ENCODE peak calls at places on chromosome 16, in eight cellular contexts. V, C, T, K, N, Z, M and E are unnamed samples. For H3K9me3, the result is how much of the 10 kb centered on the place peaks cover.

GRCh38 chr16:13492046-13492445 is 427.9 kb upstream of the ERCC4 start:
- DNase-seq in N (no peak), C (no peak), Z (no peak), V (no peak), M (no peak), T (no peak), K (no peak), E (no peak)

GRCh38 chr16:785563-786535 is 2.3 kb downstream of the RPUSD1 start:
- DNase-seq in C (peak), Z (peak), T (no peak), V (peak), M (peak), K (peak), N (no peak), E (no peak)

GRCh38 chr16:73240928-73241327 is 193.0 kb upstream of the ZFHX3 start:
- DNase-seq in V (no peak), M (no peak), N (no peak), T (no peak), Z (no peak), C (no peak), K (no peak), E (no peak)

GRCh38 chr16:50269061-50269705 is 2.8 kb downstream of the ADCY7 start:
- DNase-seq in T (no peak), K (no peak), Z (no peak), N (peak), C (no peak), V (peak), M (no peak), E (no peak)

GRCh38 chr16:81945665-81946064 is 65.6 kb downstream of the SDR42E1 start:
- DNase-seq in N (no peak), K (no peak), C (no peak), T (no peak), Z (no peak), M (no peak), V (no peak), E (no peak)

GRCh38 chr16:18855196-18855595 is 53.8 kb upstream of the ARL6IP1 start:
- DNase-seq in V (no peak), T (no peak), M (no peak), K (no peak), Z (no peak), C (no peak), N (no peak), E (no peak)

GRCh38 chr16:85611455-85612190 is 1.5 kb upstream of the GSE1 start:
- DNase-seq in K (peak), Z (peak), T (peak), N (peak), C (peak), V (peak), M (peak), E (no peak)

GRCh38 chr16:1057252-1057932 is 15.2 kb upstream of the SSTR5 start:
- DNase-seq in M (peak), V (no peak), K (peak), N (no peak), Z (no peak), T (no peak), C (no peak), E (no peak)

GRCh38 chr16:63346000-63346399 is 1309.8 kb upstream of the CDH8 start:
- DNase-seq in T (no peak), Z (no peak), K (no peak), N (no peak), C (no peak), M (no peak), V (no peak), E (no peak)

GRCh38 chr16:55249936-55250335 is 74.1 kb upstream of the IRX6 start:
- DNase-seq in T (no peak), C (no peak), Z (no peak), N (no peak), K (no peak), V (no peak), M (no peak), E (no peak)

GRCh38 chr16:3087243-3087791 is 11.8 kb downstream of the ZSCAN10 start:
- DNase-seq in M (no peak), K (no peak), Z (no peak), N (no peak), T (no peak), C (peak), V (no peak), E (no peak)
- TF ChIP-seq CTCF in M (peak), K (no peak), Z (no peak), N (no peak), T (peak), C (no peak), V (no peak), E (no peak)

GRCh38 chr16:4337540-4338088 is 13.5 kb downstream of the PAM16 start:
- DNase-seq in V (no peak), Z (no peak), K (no peak), M (no peak), T (no peak), C (no peak), N (no peak), E (no peak)
- TF ChIP-seq POLR2A in V (no peak), Z (no peak), K (no peak), M (no peak), T (no peak), C (no peak), N (no peak), E (no peak)

GRCh38 chr16:61946019-61946418 is 90.2 kb downstream of the CDH8 start:
- DNase-seq in C (no peak), M (no peak), K (no peak), Z (no peak), N (no peak), V (no peak), T (no peak), E (no peak)
- H3K9me3 ChIP-seq in C (under half), M (under half), K (under half), Z (under half), N (under half), V (under half), T (under half), E (under half)

GRCh38 chr16:72197556-72197955 is 25.6 kb upstream of the PMFBP1 start:
- DNase-seq in V (no peak), T (no peak), N (no peak), K (no peak), M (no peak), C (no peak), Z (no peak), E (no peak)

GRCh38 chr16:72191551-72191950 is 19.6 kb upstream of the PMFBP1 start:
- DNase-seq in N (no peak), Z (no peak), K (no peak), V (peak), C (no peak), M (no peak), T (no peak), E (no peak)

GRCh38 chr16:72198641-72199250 is 26.8 kb upstream of the PMFBP1 start:
- DNase-seq in V (no peak), K (no peak), T (no peak), Z (no peak), C (no peak), N (no peak), M (no peak), E (no peak)

GRCh38 chr16:72198021-72198420 is 26.1 kb upstream of the PMFBP1 start:
- DNase-seq in V (peak), N (no peak), M (no peak), Z (no peak), K (peak), T (no peak), C (no peak), E (no peak)

DNA sequence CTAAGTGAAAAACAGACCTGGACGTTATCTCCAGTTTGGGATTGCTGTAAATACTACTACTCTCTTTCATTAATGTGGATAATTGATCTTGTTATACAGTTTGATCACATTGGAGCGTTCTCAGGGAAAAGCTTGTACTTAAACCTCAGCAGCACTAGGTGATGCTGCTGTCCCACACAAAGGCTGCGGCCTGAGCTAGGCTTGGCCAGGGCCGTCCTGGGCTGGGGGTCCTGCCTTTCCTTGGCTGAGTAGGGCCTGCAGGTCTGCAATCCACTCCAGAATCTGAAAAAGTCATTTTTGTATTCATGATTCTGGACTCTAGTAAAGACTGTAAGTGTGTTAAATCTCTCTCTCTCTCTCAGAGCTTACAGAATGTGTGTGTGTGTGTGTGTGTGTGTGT is 23.7 kb upstream of the PMFBP1 start:
- DNase-seq in T (no peak), Z (no peak), N (no peak), C (no peak), V (no peak), K (no peak), M (no peak), E (no peak)
- TF ChIP-seq CTCF in T (peak), Z (no peak), N (no peak), C (no peak), V (no peak), K (no peak), M (no peak), E (no peak)

GRCh38 chr16:30406911-30407793 is at the start of gene ZNF771:
- DNase-seq in K (peak), V (peak), N (peak), M (peak), C (peak), Z (peak), T (peak), E (peak)
- TF ChIP-seq POLR2A in K (no peak), V (peak), N (no peak), M (peak), C (peak), Z (peak), T (peak), E (peak)

GRCh38 chr16:10412935-10413601 is 27.2 kb downstream of the ATF7IP2 start:
- DNase-seq in N (no peak), V (no peak), M (no peak), K (no peak), C (no peak), T (no peak), Z (no peak), E (no peak)
- H3K9me3 ChIP-seq in N (under half), V (under half), M (under half), K (under half), C (under half), T (under half), Z (half or more), E (half or more)

DNA sequence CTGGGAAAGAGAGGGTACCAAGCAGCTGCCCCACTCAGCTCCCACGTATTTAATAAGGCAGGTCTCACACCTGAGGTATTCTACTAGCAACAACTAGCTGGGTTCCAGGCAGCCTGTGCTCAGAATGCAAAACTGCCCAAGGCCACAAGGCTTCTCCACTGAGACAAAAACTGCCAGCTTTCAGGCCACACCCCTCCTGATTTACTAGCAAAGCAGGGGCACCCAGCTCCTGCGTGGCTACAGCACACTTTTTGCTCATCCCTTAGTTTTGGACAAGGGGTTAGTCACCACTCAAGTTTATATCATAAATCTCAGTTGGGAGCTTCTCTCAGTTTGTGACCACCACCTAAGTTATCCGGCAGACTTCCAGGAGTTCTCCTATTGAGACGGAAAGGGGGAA is 494.6 kb downstream of the CDH11 start:
- DNase-seq in N (no peak), T (no peak), K (peak), Z (no peak), M (no peak), C (no peak), V (no peak), E (no peak)
- TF ChIP-seq CTCF in N (no peak), T (no peak), K (no peak), Z (no peak), M (no peak), C (no peak), V (no peak), E (no peak)